ENCODE peak calls at places on chromosomes 16 and 17, in nine cellular contexts. H is tibial nerve, X is transverse colon, C is GM12878, F is heart left ventricle, M is lower leg skin, J is prostate gland, Y is adrenal gland, S is A549. E is an unnamed sample.

GRCh38 chr16:88928405-88929375 is 48.3 kb downstream of the CBFA2T3 start:
- DNase-seq in H (no peak), X (no peak), C (no peak), F (no peak), M (no peak), J (no peak), Y (peak), S (no peak), E (no peak)

GRCh38 chr17:82593590-82594087 is 54.6 kb downstream of the WDR45B start:
- DNase-seq in H (no peak), X (peak), C (no peak), F (peak), M (no peak), J (no peak), Y (peak), S (no peak), E (no peak)

GRCh38 chr16:10511829-10512228 is 68.6 kb downstream of the EMP2 start:
- DNase-seq in H (no peak), X (no peak), C (no peak), F (no peak), M (no peak), J (no peak), Y (no peak), S (no peak), E (no peak)

GRCh38 chr17:65173284-65173793 is 36.2 kb downstream of the RGS9 start:
- DNase-seq in H (no peak), X (peak), C (no peak), F (peak), M (peak), J (peak), Y (peak), S (peak), E (no peak)

GRCh38 chr17:10200645-10201044 is 2.2 kb upstream of the GAS7 start:
- DNase-seq in H (no peak), X (no peak), C (no peak), F (no peak), M (no peak), J (no peak), Y (no peak), S (no peak), E (no peak)

GRCh38 chr17:35312790-35313711 is 60.4 kb downstream of the SLFN11 start:
- DNase-seq in H (no peak), X (peak), C (peak), F (peak), M (peak), J (peak), Y (peak), S (peak), E (peak)

GRCh38 chr17:74842146-74842598 is 17.5 kb downstream of the GRIN2C start:
- DNase-seq in H (no peak), X (no peak), C (no peak), F (no peak), M (no peak), J (no peak), Y (peak), S (no peak), E (no peak)

GRCh38 chr17:68759343-68760140 is 158.4 kb upstream of the FAM20A start:
- DNase-seq in H (peak), X (peak), C (no peak), F (peak), M (peak), J (peak), Y (peak), S (peak), E (peak)

GRCh38 chr16:66045626-66046025 is 320.9 kb upstream of the CDH5 start:
- DNase-seq in H (no peak), X (no peak), C (no peak), F (no peak), M (no peak), J (no peak), Y (no peak), S (no peak), E (no peak)

GRCh38 chr17:32695864-32696263 is 181.1 kb downstream of the MYO1D start:
- DNase-seq in H (no peak), X (no peak), C (no peak), F (no peak), M (no peak), J (no peak), Y (no peak), S (no peak), E (no peak)

GRCh38 chr17:1031711-1032110 is 34.8 kb downstream of the TIMM22 start:
- DNase-seq in H (no peak), X (peak), C (no peak), F (peak), M (no peak), J (peak), Y (peak), S (no peak), E (no peak)

GRCh38 chr16:5736209-5736608 is 638.6 kb upstream of the EEF2KMT start:
- DNase-seq in H (no peak), X (no peak), C (no peak), F (no peak), M (no peak), J (no peak), Y (no peak), S (no peak), E (no peak)

GRCh38 chr16:23512168-23512695 is 1.9 kb upstream of the GGA2 start:
- DNase-seq in H (no peak), X (no peak), C (no peak), F (no peak), M (no peak), J (no peak), Y (no peak), S (no peak), E (no peak)

GRCh38 chr16:73817500-73817899 is 479.1 kb upstream of the PSMD7 start:
- DNase-seq in H (no peak), X (no peak), C (no peak), F (no peak), M (no peak), J (no peak), Y (no peak), S (no peak), E (no peak)

GRCh38 chr17:61744804-61745203 is 118.5 kb downstream of the BRIP1 start:
- DNase-seq in H (no peak), X (no peak), C (no peak), F (no peak), M (no peak), J (no peak), Y (no peak), S (no peak), E (no peak)

GRCh38 chr17:21353326-21354010 is 22.7 kb upstream of the KCNJ12 start:
- DNase-seq in H (no peak), X (no peak), C (no peak), F (no peak), M (peak), J (no peak), Y (peak), S (no peak), E (no peak)

GRCh38 chr16:29714972-29715371 is 30.8 kb downstream of the C16orf54 start:
- DNase-seq in H (no peak), X (no peak), C (no peak), F (no peak), M (no peak), J (no peak), Y (no peak), S (no peak), E (no peak)

GRCh38 chr17:31390748-31391495 is 553 bp upstream of the RAB11FIP4 start:
- DNase-seq in H (no peak), X (no peak), C (no peak), F (no peak), M (peak), J (no peak), Y (no peak), S (no peak), E (no peak)

GRCh38 chr17:8087075-8087941 is at the start of gene ALOX12B:
- DNase-seq in H (no peak), X (no peak), C (no peak), F (no peak), M (no peak), J (no peak), Y (no peak), S (no peak), E (no peak)

GRCh38 chr17:57349533-57350227 is 93.4 kb downstream of the MSI2 start:
- DNase-seq in H (no peak), X (no peak), C (no peak), F (no peak), M (no peak), J (no peak), Y (no peak), S (no peak), E (no peak)

GRCh38 chr17:41082565-41083136 is 1.3 kb upstream of the KRTAP4-7 start:
- DNase-seq in H (no peak), X (no peak), C (no peak), F (no peak), M (no peak), J (no peak), Y (no peak), S (peak), E (no peak)

GRCh38 chr17:75518201-75518600 is 1.9 kb downstream of the TSEN54 start:
- DNase-seq in H (no peak), X (peak), C (peak), F (no peak), M (no peak), J (no peak), Y (no peak), S (no peak), E (no peak)

GRCh38 chr16:82031116-82032084 is 3.7 kb upstream of the HSD17B2 start:
- DNase-seq in H (no peak), X (no peak), C (no peak), F (no peak), M (no peak), J (peak), Y (peak), S (peak), E (no peak)

GRCh38 chr16:12086861-12087260 is 110.3 kb downstream of the SNX29 start:
- DNase-seq in H (no peak), X (no peak), C (no peak), F (no peak), M (no peak), J (no peak), Y (no peak), S (no peak), E (no peak)

GRCh38 chr17:36501351-36501750 is 14.9 kb downstream of the ZNHIT3 start:
- DNase-seq in H (no peak), X (no peak), C (no peak), F (no peak), M (no peak), J (no peak), Y (no peak), S (no peak), E (no peak)

GRCh38 chr16:49075709-49076108 is 205.9 kb downstream of the CBLN1 start:
- DNase-seq in H (no peak), X (no peak), C (no peak), F (no peak), M (no peak), J (no peak), Y (no peak), S (no peak), E (no peak)

GRCh38 chr16:88541109-88541508 is 29.1 kb upstream of the ZC3H18 start:
- DNase-seq in H (no peak), X (no peak), C (no peak), F (no peak), M (no peak), J (no peak), Y (no peak), S (no peak), E (no peak)

GRCh38 chr17:12545877-12546513 is 119.7 kb upstream of the MYOCD start:
- DNase-seq in H (no peak), X (peak), C (no peak), F (peak), M (no peak), J (no peak), Y (peak), S (peak), E (peak)

GRCh38 chr17:45663772-45664171 is 120.3 kb upstream of the CRHR1 start:
- DNase-seq in H (no peak), X (no peak), C (no peak), F (no peak), M (no peak), J (no peak), Y (no peak), S (no peak), E (no peak)

GRCh38 chr17:40901981-40902862 is 17.2 kb upstream of the KRT20 start:
- DNase-seq in H (no peak), X (peak), C (no peak), F (no peak), M (no peak), J (peak), Y (no peak), S (peak), E (no peak)

GRCh38 chr16:87765776-87766484 is at the start of gene KLHDC4:
- DNase-seq in H (peak), X (peak), C (peak), F (peak), M (peak), J (peak), Y (peak), S (peak), E (peak)

GRCh38 chr17:17591408-17592265 is at the start of gene PEMT:
- DNase-seq in H (peak), X (peak), C (peak), F (peak), M (peak), J (peak), Y (peak), S (peak), E (peak)
- TF ChIP-seq POLR2A in H (no peak), X (peak), C (peak), F (peak), M (no peak), J (peak), Y (peak), S (peak), E (peak)

DNA sequence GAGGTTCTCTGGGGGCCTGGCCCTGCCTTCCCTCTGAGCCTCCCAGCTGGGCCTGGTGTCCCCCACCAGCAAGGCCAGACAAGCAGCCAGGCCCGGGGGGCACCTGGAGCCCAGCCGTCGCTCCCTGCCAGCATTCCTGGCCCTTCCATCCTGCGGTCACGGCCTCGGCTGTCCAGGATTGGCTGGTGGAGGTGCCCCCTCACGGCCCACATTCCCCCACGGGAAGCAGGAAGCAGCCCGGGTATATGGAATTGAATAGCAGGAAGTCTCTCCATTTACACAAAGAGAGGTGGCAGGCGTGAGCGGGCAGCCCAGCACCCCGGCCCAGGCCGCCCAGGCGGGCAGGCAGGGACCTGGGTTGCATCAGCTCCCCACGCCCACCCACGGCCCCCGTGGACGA is 14.5 kb downstream of the TRAF7 start:
- DNase-seq in H (no peak), X (no peak), C (no peak), F (no peak), M (no peak), J (no peak), Y (peak), S (no peak), E (no peak)
- TF ChIP-seq POLR2A in H (no peak), X (no peak), C (no peak), F (no peak), M (no peak), J (no peak), Y (no peak), S (no peak), E (no peak)

DNA sequence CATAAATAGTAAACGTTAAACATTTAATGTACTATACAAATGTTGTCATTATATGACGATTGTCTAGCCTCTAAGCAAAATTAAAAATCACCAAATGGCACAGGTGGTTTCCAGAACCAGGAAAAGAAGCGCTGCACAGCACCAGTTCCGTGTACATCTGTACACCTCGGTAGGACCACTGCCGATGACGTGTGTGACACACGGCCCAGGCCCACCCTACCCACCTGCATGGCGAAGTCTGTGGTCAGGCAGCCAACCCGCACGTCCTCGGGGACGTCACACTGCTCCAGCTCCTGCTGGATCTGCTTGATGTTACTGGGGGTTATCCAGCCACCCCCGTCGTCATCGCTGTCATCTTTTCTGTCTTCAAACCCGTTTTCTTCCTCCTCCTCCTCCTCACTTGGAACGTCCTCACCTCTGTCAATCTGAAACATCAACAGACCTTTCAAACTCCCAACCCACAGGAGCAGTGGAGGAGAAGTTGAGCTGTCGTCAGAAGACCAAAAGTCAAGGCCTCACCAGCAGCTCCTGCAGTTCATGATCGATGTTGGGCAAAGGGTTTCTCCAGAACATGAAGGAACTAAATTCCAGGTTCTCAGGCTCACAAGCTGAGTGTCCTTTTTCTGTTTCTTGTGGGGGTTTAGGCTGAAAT is 5.9 kb downstream of the NOB1 start:
- DNase-seq in H (no peak), X (no peak), C (no peak), F (no peak), M (no peak), J (no peak), Y (no peak), S (no peak), E (no peak)
- TF ChIP-seq POLR2A in H (no peak), X (no peak), C (no peak), F (no peak), M (no peak), J (no peak), Y (no peak), S (no peak), E (no peak)

GRCh38 chr17:70137451-70138230 is 31.7 kb upstream of the KCNJ2 start:
- DNase-seq in H (peak), X (peak), C (peak), F (peak), M (peak), J (peak), Y (peak), S (peak), E (peak)
- TF ChIP-seq POLR2A in H (no peak), X (no peak), C (no peak), F (no peak), M (no peak), J (no peak), Y (no peak), S (no peak), E (no peak)

DNA sequence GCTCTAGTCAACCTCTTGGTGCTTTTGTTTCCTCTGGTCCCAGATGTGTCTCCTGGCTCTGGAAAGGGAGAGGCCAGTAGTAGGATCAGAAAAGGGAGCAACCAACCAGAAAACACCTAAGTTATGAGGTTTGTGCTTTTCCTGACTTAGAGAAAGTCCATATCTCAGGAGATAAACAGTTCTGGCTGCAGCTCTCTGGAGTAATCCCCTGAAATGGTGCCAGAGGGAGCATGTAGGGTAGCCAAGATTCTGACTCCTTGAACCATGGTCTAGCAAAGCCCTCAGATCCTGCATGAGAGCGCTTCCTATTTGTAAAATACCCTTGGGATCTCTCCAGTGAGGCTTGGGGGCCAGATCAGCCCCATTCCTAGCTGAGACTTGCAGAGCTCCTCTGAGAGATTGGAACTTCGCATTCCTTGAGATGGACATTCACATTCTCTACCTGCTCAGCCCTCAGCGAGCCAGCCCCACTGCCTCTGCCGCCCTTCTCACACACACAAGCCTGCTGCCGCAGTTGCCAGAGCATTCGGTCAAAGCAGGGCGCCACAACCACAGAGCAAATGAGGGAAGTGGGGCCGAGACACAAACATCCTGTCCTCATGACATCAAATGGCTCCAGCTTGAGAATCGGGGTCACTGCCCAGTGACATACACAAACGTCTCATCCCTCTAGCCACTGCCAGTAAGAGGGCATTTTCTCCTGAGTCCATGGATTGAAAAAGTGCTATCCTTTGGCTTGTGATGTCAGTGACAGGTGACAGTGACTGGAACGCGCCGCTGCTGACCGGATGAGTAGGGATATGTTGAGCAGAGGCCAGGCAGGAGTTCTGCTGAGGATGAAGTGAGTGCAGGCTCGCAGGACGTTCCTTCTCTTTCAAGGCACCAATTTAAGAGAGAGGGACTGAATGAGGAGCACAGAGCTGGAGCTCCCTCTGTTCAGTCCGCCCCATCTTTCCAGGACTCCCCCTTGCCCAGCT is 5.0 kb downstream of the ABHD15 start:
- DNase-seq in H (no peak), X (peak), C (no peak), F (no peak), M (peak), J (peak), Y (peak), S (no peak), E (no peak)
- TF ChIP-seq POLR2A in H (no peak), X (peak), C (no peak), F (no peak), M (no peak), J (no peak), Y (no peak), S (no peak), E (no peak)

GRCh38 chr17:59863607-59864006 is 29.1 kb downstream of the TUBD1 start:
- DNase-seq in H (no peak), X (no peak), C (no peak), F (no peak), M (no peak), J (no peak), Y (no peak), S (no peak), E (no peak)

GRCh38 chr17:59856859-59857794 is 35.6 kb downstream of the TUBD1 start:
- DNase-seq in H (no peak), X (no peak), C (no peak), F (no peak), M (no peak), J (no peak), Y (no peak), S (peak), E (no peak)

GRCh38 chr17:59858167-59858790 is 34.5 kb downstream of the TUBD1 start:
- DNase-seq in H (no peak), X (no peak), C (no peak), F (no peak), M (no peak), J (no peak), Y (no peak), S (no peak), E (no peak)

GRCh38 chr17:59859444-59860025 is 33.2 kb downstream of the TUBD1 start:
- DNase-seq in H (no peak), X (no peak), C (no peak), F (no peak), M (no peak), J (no peak), Y (no peak), S (peak), E (no peak)
- TF ChIP-seq POLR2A in H (no peak), X (no peak), C (no peak), F (no peak), M (no peak), J (no peak), Y (no peak), S (no peak), E (no peak)

GRCh38 chr16:67413978-67414891 is 2.0 kb downstream of the ZDHHC1 start:
- DNase-seq in H (no peak), X (no peak), C (no peak), F (no peak), M (no peak), J (no peak), Y (peak), S (no peak), E (no peak)

GRCh38 chr16:67419931-67420330 is 3.7 kb upstream of the ZDHHC1 start:
- DNase-seq in H (no peak), X (no peak), C (no peak), F (no peak), M (no peak), J (no peak), Y (no peak), S (peak), E (no peak)

GRCh38 chr16:67419502-67419901 is 3.2 kb upstream of the ZDHHC1 start:
- DNase-seq in H (no peak), X (no peak), C (no peak), F (no peak), M (no peak), J (no peak), Y (no peak), S (no peak), E (no peak)

GRCh38 chr16:67417333-67418061 is 1.2 kb upstream of the ZDHHC1 start:
- DNase-seq in H (no peak), X (no peak), C (no peak), F (no peak), M (no peak), J (no peak), Y (no peak), S (no peak), E (no peak)

GRCh38 chr16:67415872-67416793 is at the start of gene ZDHHC1:
- DNase-seq in H (no peak), X (peak), C (no peak), F (peak), M (no peak), J (peak), Y (peak), S (peak), E (peak)
- TF ChIP-seq POLR2A in H (no peak), X (peak), C (no peak), F (peak), M (no peak), J (peak), Y (peak), S (peak), E (no peak)

GRCh38 chr16:96935-97381 is 18.9 kb downstream of the MPG start:
- DNase-seq in H (peak), X (peak), C (peak), F (peak), M (peak), J (peak), Y (peak), S (peak), E (peak)
- TF ChIP-seq POLR2A in H (no peak), X (no peak), C (peak), F (no peak), M (no peak), J (peak), Y (no peak), S (no peak), E (no peak)